ENCODE peak calls at places on chromosomes 6 and 20, in seven cellular contexts. U is NCI-H510A treated with DMSO at 0.1 percent for 48 hours, V is endothelial cell of umbilical vein, S is mesenchymal stem cell, M is NCI-H1436, R is Kasumi-1, P is endodermal cell. J is an unnamed sample.

GRCh38 chr6:151658091-151658490 is 149.4 kb upstream of the ESR1 start:
- DNase-seq in U (no peak), M (no peak), R (no peak), P (no peak), S (no peak), V (no peak), J (peak)

GRCh38 chr20:48214601-48215000 is 429.3 kb upstream of the SULF2 start:
- DNase-seq in S (no peak), V (no peak), U (no peak), P (no peak), M (no peak), R (no peak), J (no peak)

GRCh38 chr20:34364013-34364382 is 925 bp downstream of the ITCH start:
- DNase-seq in S (peak), U (no peak), M (no peak), R (no peak), P (no peak), V (peak), J (no peak)

GRCh38 chr20:49981218-49982071 is 1.3 kb upstream of the SNAI1 start:
- DNase-seq in U (no peak), S (no peak), P (no peak), R (no peak), M (no peak), V (no peak), J (no peak)

GRCh38 chr6:37877373-37878149 is 58.0 kb downstream of the ZFAND3 start:
- DNase-seq in R (no peak), U (no peak), M (no peak), P (no peak), V (no peak), S (peak), J (no peak)

GRCh38 chr6:167904791-167905190 is 78.1 kb downstream of the AFDN start:
- DNase-seq in M (no peak), S (no peak), R (no peak), V (no peak), U (no peak), P (peak), J (no peak)

GRCh38 chr6:88680654-88681053 is 282.8 kb downstream of the RNGTT start:
- DNase-seq in P (no peak), U (no peak), S (no peak), V (no peak), R (no peak), M (no peak), J (no peak)

GRCh38 chr20:19971121-19971520 is 46.0 kb upstream of the NAA20 start:
- DNase-seq in U (no peak), V (no peak), R (no peak), S (no peak), P (no peak), M (no peak), J (no peak)

GRCh38 chr20:33846291-33846916 is 35.3 kb downstream of the CHMP4B start:
- DNase-seq in V (no peak), R (no peak), P (no peak), S (peak), U (no peak), M (no peak), J (no peak)

GRCh38 chr6:100342830-100343229 is 121.9 kb downstream of the SIM1 start:
- DNase-seq in S (peak), U (no peak), P (no peak), V (peak), M (no peak), R (no peak), J (no peak)

GRCh38 chr20:44204156-44204831 is 6.3 kb downstream of the OSER1 start:
- DNase-seq in S (peak), M (no peak), P (no peak), U (no peak), R (no peak), V (peak), J (no peak)

GRCh38 chr6:143842468-143842901 is 653 bp upstream of the LTV1 start:
- DNase-seq in M (no peak), S (no peak), U (no peak), P (no peak), V (no peak), R (no peak), J (peak)

GRCh38 chr6:157245486-157245885 is 77.8 kb downstream of the TMEM242 start:
- DNase-seq in S (no peak), V (no peak), R (no peak), U (no peak), P (no peak), M (no peak), J (no peak)

GRCh38 chr6:31116661-31117385 is 2.2 kb downstream of the PSORS1C1 start:
- DNase-seq in M (no peak), P (no peak), U (no peak), R (no peak), S (no peak), V (peak), J (no peak)

GRCh38 chr20:48131581-48131980 is 346.3 kb upstream of the SULF2 start:
- DNase-seq in R (no peak), S (peak), P (no peak), M (no peak), U (no peak), V (no peak), J (no peak)

GRCh38 chr6:47207261-47207660 is 102.4 kb downstream of the TNFRSF21 start:
- DNase-seq in S (peak), M (no peak), R (no peak), V (no peak), P (no peak), U (no peak), J (no peak)

GRCh38 chr6:7674291-7674690 is 51.6 kb upstream of the BMP6 start:
- DNase-seq in R (no peak), P (no peak), S (no peak), U (peak), M (no peak), V (no peak), J (no peak)

GRCh38 chr6:116531675-116532570 is 13.6 kb downstream of the TRAPPC3L start:
- DNase-seq in U (peak), M (peak), R (peak), S (peak), V (peak), P (peak), J (no peak)

GRCh38 chr6:42140756-42141602 is 1.4 kb downstream of the C6orf132 start:
- DNase-seq in P (no peak), U (peak), R (no peak), M (no peak), S (peak), V (no peak), J (no peak)

GRCh38 chr20:57656821-57657536 is 36.8 kb upstream of the ZBP1 start:
- DNase-seq in V (no peak), M (no peak), U (no peak), S (no peak), P (peak), R (no peak), J (no peak)

GRCh38 chr6:84758486-84758885 is 5.9 kb downstream of the TBX18 start:
- DNase-seq in V (no peak), U (no peak), R (no peak), M (no peak), S (no peak), P (no peak), J (no peak)

GRCh38 chr6:5645275-5645674 is 361.4 kb downstream of the NRN1 start:
- DNase-seq in V (no peak), M (peak), S (no peak), R (no peak), P (no peak), U (no peak), J (no peak)

GRCh38 chr6:118968416-118968815 is 33.5 kb upstream of the MCM9 start:
- DNase-seq in S (peak), R (peak), P (no peak), V (peak), U (no peak), M (no peak), J (no peak)

GRCh38 chr6:93088675-93089575 is 330.4 kb downstream of the EPHA7 start:
- DNase-seq in V (peak), S (peak), U (no peak), M (no peak), R (no peak), P (no peak), J (no peak)

GRCh38 chr6:5379647-5380242 is 118.4 kb downstream of the FARS2 start:
- DNase-seq in M (no peak), R (peak), S (peak), U (peak), V (peak), P (peak), J (peak)

GRCh38 chr20:49824206-49824605 is 11.6 kb downstream of the SLC9A8 start:
- DNase-seq in V (no peak), R (no peak), S (no peak), U (no peak), M (no peak), P (no peak), J (no peak)

J was measured in HuH-7.5.